ENCODE peak calls at places on chromosomes 4 and X, in eight cellular contexts. One of them, this sample, is unnamed.

GRCh38 chrX:102126863-102127262 is 1.4 kb downstream of the TCEAL2 start:
- DNase-seq in CD4-positive, alpha-beta T cell: no peak
- DNase-seq in stimulated activated CD8-positive, alpha-beta memory T cell treated with anti-CD3 and anti-CD28 coated beads, Interleukin-15, amount 100 ng/mL, for 24 hours: no peak
- DNase-seq in activated CD4-positive, alpha-beta memory T cell treated with anti-CD3 and anti-CD28 coated beads, Interleukin-2, amount 10 ng/mL, durations not matched to agents 7 days and 5 days: no peak
- DNase-seq in GDM1: no peak
- DNase-seq in HEK293T: no peak
- DNase-seq in NCI-H524: no peak
- DNase-seq in ELF-1: peak
- DNase-seq in this sample: no peak

GRCh38 chr4:1337376-1337831 is 9.6 kb upstream of the UVSSA start:
- DNase-seq in GDM1: no peak
- DNase-seq in NCI-H524: no peak
- DNase-seq in ELF-1: no peak
- DNase-seq in CD4-positive, alpha-beta T cell: no peak
- DNase-seq in activated CD4-positive, alpha-beta memory T cell treated with anti-CD3 and anti-CD28 coated beads, Interleukin-2, amount 10 ng/mL, durations not matched to agents 7 days and 5 days: peak
- DNase-seq in stimulated activated CD8-positive, alpha-beta memory T cell treated with anti-CD3 and anti-CD28 coated beads, Interleukin-15, amount 100 ng/mL, for 24 hours: peak
- DNase-seq in HEK293T: no peak
- DNase-seq in this sample: no peak

GRCh38 chrX:20432048-20432447 is 165.3 kb upstream of the RPS6KA3 start:
- DNase-seq in GDM1: no peak
- DNase-seq in stimulated activated CD8-positive, alpha-beta memory T cell treated with anti-CD3 and anti-CD28 coated beads, Interleukin-15, amount 100 ng/mL, for 24 hours: no peak
- DNase-seq in activated CD4-positive, alpha-beta memory T cell treated with anti-CD3 and anti-CD28 coated beads, Interleukin-2, amount 10 ng/mL, durations not matched to agents 7 days and 5 days: no peak
- DNase-seq in NCI-H524: no peak
- DNase-seq in ELF-1: no peak
- DNase-seq in HEK293T: no peak
- DNase-seq in CD4-positive, alpha-beta T cell: no peak
- DNase-seq in this sample: no peak

GRCh38 chr4:126661194-126661593 is 971.6 kb upstream of the INTU start:
- DNase-seq in CD4-positive, alpha-beta T cell: no peak
- DNase-seq in GDM1: no peak
- DNase-seq in HEK293T: no peak
- DNase-seq in activated CD4-positive, alpha-beta memory T cell treated with anti-CD3 and anti-CD28 coated beads, Interleukin-2, amount 10 ng/mL, durations not matched to agents 7 days and 5 days: no peak
- DNase-seq in ELF-1: no peak
- DNase-seq in NCI-H524: no peak
- DNase-seq in stimulated activated CD8-positive, alpha-beta memory T cell treated with anti-CD3 and anti-CD28 coated beads, Interleukin-15, amount 100 ng/mL, for 24 hours: no peak
- DNase-seq in this sample: no peak

GRCh38 chr4:144820706-144821105 is 174.8 kb downstream of the HHIP start:
- DNase-seq in HEK293T: no peak
- DNase-seq in ELF-1: no peak
- DNase-seq in CD4-positive, alpha-beta T cell: no peak
- DNase-seq in stimulated activated CD8-positive, alpha-beta memory T cell treated with anti-CD3 and anti-CD28 coated beads, Interleukin-15, amount 100 ng/mL, for 24 hours: no peak
- DNase-seq in GDM1: no peak
- DNase-seq in NCI-H524: no peak
- DNase-seq in activated CD4-positive, alpha-beta memory T cell treated with anti-CD3 and anti-CD28 coated beads, Interleukin-2, amount 10 ng/mL, durations not matched to agents 7 days and 5 days: no peak
- DNase-seq in this sample: no peak

GRCh38 chrX:94058728-94059382 is 384.8 kb downstream of the FAM133A start:
- DNase-seq in NCI-H524: peak
- DNase-seq in activated CD4-positive, alpha-beta memory T cell treated with anti-CD3 and anti-CD28 coated beads, Interleukin-2, amount 10 ng/mL, durations not matched to agents 7 days and 5 days: no peak
- DNase-seq in GDM1: no peak
- DNase-seq in stimulated activated CD8-positive, alpha-beta memory T cell treated with anti-CD3 and anti-CD28 coated beads, Interleukin-15, amount 100 ng/mL, for 24 hours: no peak
- DNase-seq in HEK293T: peak
- DNase-seq in CD4-positive, alpha-beta T cell: no peak
- DNase-seq in ELF-1: peak
- DNase-seq in this sample: no peak

GRCh38 chrX:153370293-153371055 is 30.7 kb downstream of the PNMA6E start:
- DNase-seq in NCI-H524: no peak
- DNase-seq in stimulated activated CD8-positive, alpha-beta memory T cell treated with anti-CD3 and anti-CD28 coated beads, Interleukin-15, amount 100 ng/mL, for 24 hours: no peak
- DNase-seq in ELF-1: no peak
- DNase-seq in CD4-positive, alpha-beta T cell: no peak
- DNase-seq in GDM1: no peak
- DNase-seq in activated CD4-positive, alpha-beta memory T cell treated with anti-CD3 and anti-CD28 coated beads, Interleukin-2, amount 10 ng/mL, durations not matched to agents 7 days and 5 days: no peak
- DNase-seq in HEK293T: no peak
- DNase-seq in this sample: no peak

GRCh38 chr4:185128272-185129119 is 14.6 kb upstream of the SLC25A4 start:
- DNase-seq in CD4-positive, alpha-beta T cell: no peak
- DNase-seq in NCI-H524: peak
- DNase-seq in activated CD4-positive, alpha-beta memory T cell treated with anti-CD3 and anti-CD28 coated beads, Interleukin-2, amount 10 ng/mL, durations not matched to agents 7 days and 5 days: no peak
- DNase-seq in HEK293T: peak
- DNase-seq in ELF-1: peak
- DNase-seq in stimulated activated CD8-positive, alpha-beta memory T cell treated with anti-CD3 and anti-CD28 coated beads, Interleukin-15, amount 100 ng/mL, for 24 hours: no peak
- DNase-seq in GDM1: no peak
- DNase-seq in this sample: no peak

GRCh38 chr4:77240469-77241066 is 83.6 kb downstream of the CCNG2 start:
- DNase-seq in ELF-1: peak
- DNase-seq in CD4-positive, alpha-beta T cell: peak
- DNase-seq in HEK293T: peak
- DNase-seq in activated CD4-positive, alpha-beta memory T cell treated with anti-CD3 and anti-CD28 coated beads, Interleukin-2, amount 10 ng/mL, durations not matched to agents 7 days and 5 days: peak
- DNase-seq in GDM1: peak
- DNase-seq in NCI-H524: peak
- DNase-seq in stimulated activated CD8-positive, alpha-beta memory T cell treated with anti-CD3 and anti-CD28 coated beads, Interleukin-15, amount 100 ng/mL, for 24 hours: peak
- DNase-seq in this sample: peak

GRCh38 chrX:331772-332495 is 13.3 kb upstream of the GTPBP6 start:
- DNase-seq in stimulated activated CD8-positive, alpha-beta memory T cell treated with anti-CD3 and anti-CD28 coated beads, Interleukin-15, amount 100 ng/mL, for 24 hours: no peak
- DNase-seq in ELF-1: no peak
- DNase-seq in CD4-positive, alpha-beta T cell: no peak
- DNase-seq in GDM1: no peak
- DNase-seq in NCI-H524: no peak
- DNase-seq in activated CD4-positive, alpha-beta memory T cell treated with anti-CD3 and anti-CD28 coated beads, Interleukin-2, amount 10 ng/mL, durations not matched to agents 7 days and 5 days: no peak
- DNase-seq in HEK293T: no peak
- DNase-seq in this sample: no peak

GRCh38 chr4:61500883-61501282 is 300.8 kb downstream of the ADGRL3 start:
- DNase-seq in activated CD4-positive, alpha-beta memory T cell treated with anti-CD3 and anti-CD28 coated beads, Interleukin-2, amount 10 ng/mL, durations not matched to agents 7 days and 5 days: no peak
- DNase-seq in NCI-H524: peak
- DNase-seq in HEK293T: no peak
- DNase-seq in ELF-1: no peak
- DNase-seq in GDM1: no peak
- DNase-seq in CD4-positive, alpha-beta T cell: no peak
- DNase-seq in stimulated activated CD8-positive, alpha-beta memory T cell treated with anti-CD3 and anti-CD28 coated beads, Interleukin-15, amount 100 ng/mL, for 24 hours: no peak
- DNase-seq in this sample: peak

GRCh38 chr4:11685481-11685880 is 256.8 kb upstream of the HS3ST1 start:
- DNase-seq in CD4-positive, alpha-beta T cell: no peak
- DNase-seq in stimulated activated CD8-positive, alpha-beta memory T cell treated with anti-CD3 and anti-CD28 coated beads, Interleukin-15, amount 100 ng/mL, for 24 hours: no peak
- DNase-seq in HEK293T: no peak
- DNase-seq in NCI-H524: no peak
- DNase-seq in GDM1: no peak
- DNase-seq in activated CD4-positive, alpha-beta memory T cell treated with anti-CD3 and anti-CD28 coated beads, Interleukin-2, amount 10 ng/mL, durations not matched to agents 7 days and 5 days: no peak
- DNase-seq in ELF-1: no peak
- DNase-seq in this sample: no peak

GRCh38 chr4:139711461-139711860 is 45.8 kb downstream of the MGST2 start:
- DNase-seq in HEK293T: no peak
- DNase-seq in GDM1: no peak
- DNase-seq in CD4-positive, alpha-beta T cell: no peak
- DNase-seq in activated CD4-positive, alpha-beta memory T cell treated with anti-CD3 and anti-CD28 coated beads, Interleukin-2, amount 10 ng/mL, durations not matched to agents 7 days and 5 days: no peak
- DNase-seq in ELF-1: no peak
- DNase-seq in stimulated activated CD8-positive, alpha-beta memory T cell treated with anti-CD3 and anti-CD28 coated beads, Interleukin-15, amount 100 ng/mL, for 24 hours: no peak
- DNase-seq in NCI-H524: no peak
- DNase-seq in this sample: no peak

GRCh38 chr4:147943159-147943638 is 211.3 kb downstream of the ARHGAP10 start:
- DNase-seq in activated CD4-positive, alpha-beta memory T cell treated with anti-CD3 and anti-CD28 coated beads, Interleukin-2, amount 10 ng/mL, durations not matched to agents 7 days and 5 days: no peak
- DNase-seq in stimulated activated CD8-positive, alpha-beta memory T cell treated with anti-CD3 and anti-CD28 coated beads, Interleukin-15, amount 100 ng/mL, for 24 hours: no peak
- DNase-seq in NCI-H524: no peak
- DNase-seq in GDM1: no peak
- DNase-seq in HEK293T: no peak
- DNase-seq in ELF-1: no peak
- DNase-seq in CD4-positive, alpha-beta T cell: no peak
- DNase-seq in this sample: no peak

GRCh38 chr4:52641853-52642563 is 17.1 kb downstream of the USP46 start:
- DNase-seq in activated CD4-positive, alpha-beta memory T cell treated with anti-CD3 and anti-CD28 coated beads, Interleukin-2, amount 10 ng/mL, durations not matched to agents 7 days and 5 days: no peak
- DNase-seq in stimulated activated CD8-positive, alpha-beta memory T cell treated with anti-CD3 and anti-CD28 coated beads, Interleukin-15, amount 100 ng/mL, for 24 hours: no peak
- DNase-seq in GDM1: no peak
- DNase-seq in CD4-positive, alpha-beta T cell: no peak
- DNase-seq in ELF-1: no peak
- DNase-seq in HEK293T: no peak
- DNase-seq in NCI-H524: no peak
- DNase-seq in this sample: no peak

GRCh38 chrX:19852014-19853005 is 35.1 kb downstream of the SH3KBP1 start:
- DNase-seq in CD4-positive, alpha-beta T cell: no peak
- DNase-seq in NCI-H524: peak
- DNase-seq in stimulated activated CD8-positive, alpha-beta memory T cell treated with anti-CD3 and anti-CD28 coated beads, Interleukin-15, amount 100 ng/mL, for 24 hours: no peak
- DNase-seq in GDM1: no peak
- DNase-seq in activated CD4-positive, alpha-beta memory T cell treated with anti-CD3 and anti-CD28 coated beads, Interleukin-2, amount 10 ng/mL, durations not matched to agents 7 days and 5 days: no peak
- DNase-seq in HEK293T: no peak
- DNase-seq in ELF-1: peak
- DNase-seq in this sample: no peak

GRCh38 chrX:32877592-32877991 is 333.8 kb downstream of the DMD start:
- DNase-seq in NCI-H524: no peak
- DNase-seq in GDM1: no peak
- DNase-seq in stimulated activated CD8-positive, alpha-beta memory T cell treated with anti-CD3 and anti-CD28 coated beads, Interleukin-15, amount 100 ng/mL, for 24 hours: no peak
- DNase-seq in HEK293T: no peak
- DNase-seq in ELF-1: peak
- DNase-seq in CD4-positive, alpha-beta T cell: no peak
- DNase-seq in activated CD4-positive, alpha-beta memory T cell treated with anti-CD3 and anti-CD28 coated beads, Interleukin-2, amount 10 ng/mL, durations not matched to agents 7 days and 5 days: no peak
- DNase-seq in this sample: no peak

GRCh38 chr4:171157462-171158082 is 655.6 kb upstream of the GALNTL6 start:
- DNase-seq in stimulated activated CD8-positive, alpha-beta memory T cell treated with anti-CD3 and anti-CD28 coated beads, Interleukin-15, amount 100 ng/mL, for 24 hours: no peak
- DNase-seq in GDM1: no peak
- DNase-seq in CD4-positive, alpha-beta T cell: no peak
- DNase-seq in activated CD4-positive, alpha-beta memory T cell treated with anti-CD3 and anti-CD28 coated beads, Interleukin-2, amount 10 ng/mL, durations not matched to agents 7 days and 5 days: no peak
- DNase-seq in ELF-1: peak
- DNase-seq in NCI-H524: no peak
- DNase-seq in HEK293T: no peak
- DNase-seq in this sample: no peak

GRCh38 chr4:94413085-94413685 is 38.6 kb upstream of the PDLIM5 start:
- DNase-seq in NCI-H524: no peak
- DNase-seq in GDM1: no peak
- DNase-seq in ELF-1: no peak
- DNase-seq in activated CD4-positive, alpha-beta memory T cell treated with anti-CD3 and anti-CD28 coated beads, Interleukin-2, amount 10 ng/mL, durations not matched to agents 7 days and 5 days: no peak
- DNase-seq in HEK293T: no peak
- DNase-seq in CD4-positive, alpha-beta T cell: no peak
- DNase-seq in stimulated activated CD8-positive, alpha-beta memory T cell treated with anti-CD3 and anti-CD28 coated beads, Interleukin-15, amount 100 ng/mL, for 24 hours: no peak
- DNase-seq in this sample: no peak

GRCh38 chr4:29199025-29199424 is 1521.1 kb upstream of the PCDH7 start:
- DNase-seq in stimulated activated CD8-positive, alpha-beta memory T cell treated with anti-CD3 and anti-CD28 coated beads, Interleukin-15, amount 100 ng/mL, for 24 hours: no peak
- DNase-seq in HEK293T: no peak
- DNase-seq in ELF-1: no peak
- DNase-seq in NCI-H524: no peak
- DNase-seq in GDM1: no peak
- DNase-seq in CD4-positive, alpha-beta T cell: no peak
- DNase-seq in activated CD4-positive, alpha-beta memory T cell treated with anti-CD3 and anti-CD28 coated beads, Interleukin-2, amount 10 ng/mL, durations not matched to agents 7 days and 5 days: no peak
- DNase-seq in this sample: no peak

GRCh38 chr4:74623041-74623440 is 171.3 kb downstream of the BTC start:
- DNase-seq in HEK293T: peak
- DNase-seq in NCI-H524: peak
- DNase-seq in ELF-1: no peak
- DNase-seq in stimulated activated CD8-positive, alpha-beta memory T cell treated with anti-CD3 and anti-CD28 coated beads, Interleukin-15, amount 100 ng/mL, for 24 hours: no peak
- DNase-seq in activated CD4-positive, alpha-beta memory T cell treated with anti-CD3 and anti-CD28 coated beads, Interleukin-2, amount 10 ng/mL, durations not matched to agents 7 days and 5 days: no peak
- DNase-seq in CD4-positive, alpha-beta T cell: no peak
- DNase-seq in GDM1: peak
- DNase-seq in this sample: no peak

GRCh38 chrX:105533951-105534350 is 288.4 kb upstream of the NRK start:
- DNase-seq in stimulated activated CD8-positive, alpha-beta memory T cell treated with anti-CD3 and anti-CD28 coated beads, Interleukin-15, amount 100 ng/mL, for 24 hours: no peak
- DNase-seq in HEK293T: no peak
- DNase-seq in NCI-H524: no peak
- DNase-seq in ELF-1: no peak
- DNase-seq in GDM1: no peak
- DNase-seq in CD4-positive, alpha-beta T cell: no peak
- DNase-seq in activated CD4-positive, alpha-beta memory T cell treated with anti-CD3 and anti-CD28 coated beads, Interleukin-2, amount 10 ng/mL, durations not matched to agents 7 days and 5 days: no peak
- DNase-seq in this sample: no peak